ENCODE peak calls at places on chromosomes 12 and 14, in five cellular contexts. M, G, X, K and W are unnamed samples.

GRCh38 chr12:67068204-67068731 is 200.9 kb upstream of the CAND1 start:
- DNase-seq in K (peak; percentile 72), X (peak; percentile 42), G (peak; percentile 7), M (no peak), W (peak; percentile 14)

GRCh38 chr12:106112094-106112822 is 26.5 kb downstream of the NUAK1 start:
- DNase-seq in K (peak; percentile 82), M (peak; percentile 22), X (no peak), G (no peak), W (no peak)

GRCh38 chr12:86389949-86390348 is 133.8 kb upstream of the MGAT4C start:
- DNase-seq in X (no peak), M (peak; percentile 16), G (no peak), K (no peak), W (peak; percentile 3)

GRCh38 chr12:57609091-57609780 is 2.0 kb upstream of the ARHGEF25 start:
- DNase-seq in M (no peak), K (peak; percentile 57), G (no peak), X (no peak), W (no peak)

GRCh38 chr12:54959291-54960018 is 25.1 kb downstream of the TESPA1 start:
- DNase-seq in K (peak; percentile 14), M (no peak), G (no peak), X (no peak), W (no peak)

GRCh38 chr14:91264151-91265150 is 19.9 kb upstream of the GPR68 start:
- DNase-seq in K (no peak), M (no peak), G (no peak), X (no peak), W (no peak)

GRCh38 chr12:124742702-124743101 is 121.0 kb downstream of the SCARB1 start:
- DNase-seq in G (no peak), X (no peak), K (no peak), M (no peak), W (no peak)

GRCh38 chr12:124500232-124501079 is 67.0 kb downstream of the NCOR2 start:
- DNase-seq in K (peak; percentile 99), M (peak; percentile 57), X (peak; percentile 43), G (peak; percentile 64), W (peak; percentile 56)

GRCh38 chr14:69535230-69535848 is 39.3 kb downstream of the CCDC177 start:
- DNase-seq in G (no peak), M (peak; percentile 50), X (peak; percentile 66), K (peak; percentile 87), W (peak; percentile 60)

GRCh38 chr12:91718326-91718725 is 427.3 kb downstream of the BTG1 start:
- DNase-seq in M (no peak), G (no peak), X (no peak), K (no peak), W (no peak)

GRCh38 chr14:94682736-94683135 is 70.5 kb downstream of the SERPINA3 start:
- DNase-seq in X (no peak), K (no peak), M (no peak), G (no peak), W (no peak)

GRCh38 chr14:39232554-39233415 is 930 bp upstream of the MIA2 start:
- DNase-seq in G (no peak), K (no peak), M (peak; percentile 78), X (no peak), W (peak; percentile 85)

DNA sequence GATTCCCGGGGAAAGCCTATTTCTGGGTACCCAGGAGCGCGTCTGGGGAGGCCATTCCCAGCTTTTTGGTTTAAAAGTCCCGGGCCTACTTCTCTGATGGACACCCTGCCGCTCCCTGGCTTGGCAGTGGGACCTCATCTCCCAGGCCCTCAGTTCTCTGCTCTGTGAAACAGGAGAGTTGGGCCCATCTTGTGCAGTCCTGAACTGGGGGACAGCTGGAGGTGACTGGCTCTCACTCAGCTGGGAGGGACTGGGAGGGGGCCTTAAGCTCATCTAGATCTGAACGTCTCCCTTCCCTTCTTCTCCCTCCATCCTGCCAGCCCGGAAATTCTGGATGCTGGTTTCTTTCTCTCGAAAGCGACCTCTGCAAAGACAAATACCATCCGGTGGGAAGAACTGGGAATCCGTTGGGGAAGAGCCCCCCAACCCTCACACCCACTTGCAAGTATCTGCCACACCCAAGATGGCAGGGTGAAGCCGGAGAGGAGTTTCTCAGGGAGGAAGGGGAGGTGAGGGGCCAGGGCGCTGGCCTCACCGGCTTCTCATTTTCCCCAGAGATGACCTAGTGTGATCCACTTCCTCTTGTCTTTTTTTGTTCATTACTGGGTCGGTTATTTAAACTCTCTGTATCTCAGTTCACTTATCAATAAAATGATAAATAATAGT is 1.4 kb downstream of the RIN3 start:
- DNase-seq in M (no peak), X (no peak), G (no peak), K (no peak), W (no peak)
- H2BK5ac ChIP-seq in M (no peak overlapping the region), X (no peak overlapping the region), G (no peak overlapping the region), K (no peak overlapping the region), W (no peak overlapping the region)

GRCh38 chr12:65532162-65532561 is 253.7 kb downstream of the MSRB3 start:
- DNase-seq in K (no peak), M (peak; percentile 83), G (no peak), X (no peak), W (peak; percentile 83)
- H3K4ac ChIP-seq in K (no peak overlapping the region), M (peak overlapping the region; percentile 99), G (no peak overlapping the region), X (no peak overlapping the region), W (peak overlapping the region; percentile 96)

GRCh38 chr12:50201987-50202521 is 34.9 kb upstream of the CERS5 start:
- DNase-seq in X (no peak), M (peak; percentile 96), G (no peak), K (peak; percentile 94), W (peak; percentile 81)
- H2BK5ac ChIP-seq in X (no peak overlapping the region), M (peak overlapping the region; percentile 77), G (peak overlapping the region; percentile 82), K (no peak overlapping the region), W (peak overlapping the region; percentile 10)

DNA sequence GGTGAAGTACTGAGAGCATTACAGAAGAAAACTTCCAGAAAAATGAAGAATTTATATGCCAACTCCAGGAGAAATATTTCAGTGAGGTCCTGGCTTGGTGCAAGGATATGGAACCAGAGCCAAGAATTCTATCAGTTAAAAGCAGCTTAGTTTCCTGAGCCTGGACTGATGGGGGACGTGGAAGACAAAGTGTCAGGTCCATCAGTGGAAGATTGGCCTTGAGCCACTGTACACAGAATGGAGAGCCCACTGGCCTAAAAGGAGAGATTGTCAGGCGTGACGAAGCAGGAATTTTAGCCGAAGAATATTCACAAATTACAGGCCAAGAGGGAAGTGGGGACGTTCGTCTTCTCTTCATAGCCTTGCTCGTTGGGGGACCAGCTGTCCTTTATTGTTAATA is 56.1 kb downstream of the TMEM132C start:
- DNase-seq in K (no peak), G (no peak), X (no peak), M (no peak), W (no peak)
- H3K4ac ChIP-seq in K (no peak overlapping the region), G (no peak overlapping the region), X (no peak overlapping the region), M (no peak overlapping the region), W (no peak overlapping the region)

GRCh38 chr12:89949457-89950195 is 241.0 kb upstream of the ATP2B1 start:
- DNase-seq in X (no peak), K (peak; percentile 64), M (peak; percentile 64), G (no peak), W (peak; percentile 94)

GRCh38 chr12:89951694-89952060 is 243.0 kb upstream of the ATP2B1 start:
- DNase-seq in G (no peak), M (no peak), K (no peak), X (no peak), W (no peak)

GRCh38 chr12:89948266-89949175 is 239.9 kb upstream of the ATP2B1 start:
- DNase-seq in K (no peak), X (no peak), G (no peak), M (no peak), W (no peak)

GRCh38 chr12:89950421-89950820 is 241.8 kb upstream of the ATP2B1 start:
- DNase-seq in G (no peak), X (no peak), M (no peak), K (no peak), W (no peak)

GRCh38 chr12:89951050-89951693 is 242.5 kb upstream of the ATP2B1 start:
- DNase-seq in M (peak; percentile 84), G (no peak), X (no peak), K (peak; percentile 48), W (peak; percentile 61)
- H2BK5ac ChIP-seq in M (peak overlapping the region; percentile 57), G (no peak overlapping the region), X (no peak overlapping the region), K (no peak overlapping the region), W (no peak overlapping the region)